ENCODE peak calls at places on chromosomes 16 and 17, in six cellular contexts. E, P, K, L, S and R are unnamed samples.

GRCh38 chr16:24975428-24975889 is 39.7 kb downstream of the ARHGAP17 start:
- DNase-seq in E (no peak), P (no peak), K (no peak), L (no peak), S (no peak), R (no peak)

GRCh38 chr17:20302191-20302917 is 165.0 kb downstream of the LGALS9B start:
- DNase-seq in E (no peak), P (no peak), K (no peak), L (no peak), S (no peak), R (no peak)

GRCh38 chr17:80864751-80865150 is 126.9 kb upstream of the CHMP6 start:
- DNase-seq in E (no peak), P (no peak), K (no peak), L (no peak), S (no peak), R (no peak)

GRCh38 chr17:81418710-81419332 is 23.6 kb downstream of the BAHCC1 start:
- DNase-seq in E (no peak), P (no peak), K (no peak), L (no peak), S (no peak), R (no peak)

GRCh38 chr17:13597723-13598347 is 3.9 kb downstream of the HS3ST3A1 start:
- DNase-seq in E (peak), P (no peak), K (no peak), L (no peak), S (no peak), R (peak)

GRCh38 chr17:50785942-50786570 is 18.7 kb upstream of the ANKRD40CL start:
- DNase-seq in E (no peak), P (peak), K (peak), L (no peak), S (no peak), R (no peak)

GRCh38 chr16:57624806-57625500 is 3.5 kb upstream of the ADGRG1 start:
- DNase-seq in E (no peak), P (no peak), K (no peak), L (no peak), S (no peak), R (no peak)

GRCh38 chr17:44086364-44087311 is 16.1 kb downstream of the G6PC3 start:
- DNase-seq in E (no peak), P (no peak), K (peak), L (peak), S (peak), R (peak)

GRCh38 chr17:45848868-45849535 is 4.3 kb downstream of the SPPL2C start:
- DNase-seq in E (no peak), P (no peak), K (no peak), L (no peak), S (no peak), R (no peak)

GRCh38 chr17:10875411-10875810 is 37.5 kb upstream of the PIRT start:
- DNase-seq in E (no peak), P (no peak), K (no peak), L (peak), S (no peak), R (no peak)

GRCh38 chr16:27449434-27450188 is 47.6 kb downstream of the IL21R start:
- DNase-seq in E (peak), P (peak), K (no peak), L (no peak), S (no peak), R (peak)

GRCh38 chr16:89918453-89919347 is at the start of gene MC1R:
- DNase-seq in E (no peak), P (no peak), K (no peak), L (peak), S (peak), R (peak)

GRCh38 chr17:15213381-15214087 is 51.6 kb downstream of the PMP22 start:
- DNase-seq in E (no peak), P (no peak), K (no peak), L (peak), S (no peak), R (no peak)

GRCh38 chr16:67258160-67258835 is 9.5 kb downstream of the SLC9A5 start:
- DNase-seq in E (no peak), P (no peak), K (no peak), L (no peak), S (no peak), R (no peak)

GRCh38 chr17:4365628-4366311 is 705 bp downstream of the UBE2G1 start:
- DNase-seq in E (peak), P (no peak), K (no peak), L (no peak), S (peak), R (peak)

GRCh38 chr16:65672960-65673359 is 551.1 kb upstream of the CDH11 start:
- DNase-seq in E (no peak), P (no peak), K (no peak), L (peak), S (no peak), R (no peak)

GRCh38 chr16:67019171-67019570 is 9.8 kb upstream of the CBFB start:
- DNase-seq in E (peak), P (no peak), K (no peak), L (no peak), S (no peak), R (no peak)

GRCh38 chr16:5605404-5605803 is 507.8 kb upstream of the EEF2KMT start:
- DNase-seq in E (no peak), P (no peak), K (no peak), L (no peak), S (no peak), R (no peak)

GRCh38 chr17:20896153-20896649 is 146.6 kb downstream of the USP22 start:
- DNase-seq in E (no peak), P (peak), K (no peak), L (peak), S (no peak), R (peak)

GRCh38 chr16:14042706-14043105 is 28.4 kb upstream of the MRTFB start:
- DNase-seq in E (peak), P (no peak), K (no peak), L (no peak), S (no peak), R (no peak)

GRCh38 chr16:57283214-57283955 is 1.1 kb downstream of the PLLP start:
- DNase-seq in E (peak), P (peak), K (no peak), L (no peak), S (no peak), R (no peak)

GRCh38 chr16:12178251-12178990 is 201.9 kb downstream of the SNX29 start:
- DNase-seq in E (peak), P (no peak), K (peak), L (no peak), S (no peak), R (no peak)

GRCh38 chr16:53511403-53512280 is 8.6 kb upstream of the AKTIP start:
- DNase-seq in E (no peak), P (no peak), K (no peak), L (no peak), S (peak), R (no peak)

GRCh38 chr16:177394-177822 is 928 bp downstream of the HBA1 start:
- DNase-seq in E (no peak), P (no peak), K (no peak), L (no peak), S (no peak), R (no peak)

GRCh38 chr17:62870581-62870964 is 62.5 kb upstream of the MARCHF10 start:
- DNase-seq in E (no peak), P (no peak), K (no peak), L (no peak), S (no peak), R (no peak)

GRCh38 chr16:82963653-82964052 is 336.9 kb downstream of the CDH13 start:
- DNase-seq in E (no peak), P (no peak), K (no peak), L (no peak), S (no peak), R (no peak)

GRCh38 chr16:86974120-86974519 is 343.1 kb downstream of the C16orf95 start:
- DNase-seq in E (no peak), P (no peak), K (no peak), L (no peak), S (no peak), R (no peak)

GRCh38 chr16:80038566-80038965 is 438.0 kb upstream of the MAF start:
- DNase-seq in E (no peak), P (no peak), K (no peak), L (no peak), S (no peak), R (no peak)

GRCh38 chr17:76969598-76970172 is 101.5 kb downstream of the MGAT5B start:
- DNase-seq in E (no peak), P (no peak), K (no peak), L (no peak), S (no peak), R (no peak)

GRCh38 chr17:48596000-48596734 is 2.6 kb upstream of the HOXB5 start:
- DNase-seq in E (no peak), P (no peak), K (no peak), L (no peak), S (no peak), R (no peak)

GRCh38 chr17:5011928-5012327 is 14.2 kb downstream of the KIF1C start:
- DNase-seq in E (no peak), P (no peak), K (no peak), L (peak), S (no peak), R (no peak)

GRCh38 chr17:5042152-5043022 is 7.2 kb upstream of the SLC52A1 start:
- DNase-seq in E (peak), P (no peak), K (no peak), L (no peak), S (no peak), R (peak)

GRCh38 chr17:72719582-72720493 is 372.6 kb downstream of the SLC39A11 start:
- DNase-seq in E (peak), P (no peak), K (no peak), L (peak), S (no peak), R (peak)

GRCh38 chr16:50038756-50039529 is 13.9 kb downstream of the CNEP1R1 start:
- DNase-seq in E (peak), P (peak), K (no peak), L (no peak), S (peak), R (no peak)

GRCh38 chr17:12647023-12647422 is 18.7 kb upstream of the MYOCD start:
- DNase-seq in E (no peak), P (no peak), K (no peak), L (no peak), S (no peak), R (no peak)

GRCh38 chr17:67452681-67453554 is 75.8 kb downstream of the PITPNC1 start:
- DNase-seq in E (no peak), P (no peak), K (no peak), L (no peak), S (no peak), R (no peak)

GRCh38 chr17:69672924-69673323 is 258.4 kb downstream of the MAP2K6 start:
- DNase-seq in E (no peak), P (no peak), K (no peak), L (peak), S (no peak), R (no peak)

GRCh38 chr17:69679839-69680238 is 265.3 kb downstream of the MAP2K6 start:
- DNase-seq in E (no peak), P (no peak), K (no peak), L (no peak), S (no peak), R (no peak)

DNA sequence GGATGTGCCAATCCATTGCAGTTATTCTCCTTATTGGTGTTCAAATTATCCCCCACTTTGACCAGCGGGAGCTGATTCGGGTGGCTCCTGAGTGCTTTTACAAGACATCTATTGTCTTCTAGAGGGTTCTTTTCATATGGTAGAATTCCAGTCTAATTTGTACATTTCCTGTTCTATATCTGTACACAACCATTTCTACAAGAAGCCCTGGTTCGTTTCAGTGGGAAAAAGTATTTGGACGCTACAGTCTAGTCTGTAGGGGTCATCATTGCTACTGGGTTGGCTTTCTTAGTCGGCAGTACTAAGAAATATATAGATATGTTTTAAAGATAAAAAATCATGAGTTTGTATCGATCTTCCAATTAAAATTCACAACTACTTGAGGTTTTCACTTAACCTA is 262.6 kb downstream of the MAP2K6 start:
- DNase-seq in E (no peak), P (no peak), K (no peak), L (no peak), S (no peak), R (no peak)
- TF ChIP-seq CTCF in E (no peak), P (no peak), K (peak), L (peak), S (no peak), R (no peak)

DNA sequence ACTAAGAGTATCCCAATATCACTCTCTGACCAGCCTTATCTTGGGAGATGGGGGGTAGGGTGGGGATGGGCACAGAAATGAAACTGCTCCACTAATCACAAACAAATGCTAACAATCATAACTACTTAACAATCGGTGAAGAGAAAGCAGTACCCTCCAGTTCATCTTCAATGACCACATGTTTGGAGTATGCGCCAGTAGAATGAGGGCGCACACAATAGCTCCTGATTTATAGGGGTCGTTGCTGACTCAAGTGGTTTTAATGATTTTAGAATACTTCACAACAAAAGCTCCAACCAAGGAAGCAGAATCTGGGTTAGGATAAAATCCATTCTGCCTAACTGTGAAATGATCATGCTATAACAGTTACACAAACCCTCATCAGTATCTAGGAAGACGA is 184.4 kb downstream of the AATF start:
- DNase-seq in E (no peak), P (no peak), K (no peak), L (no peak), S (no peak), R (no peak)
- H3K27ac ChIP-seq in E (no peak), P (no peak), K (no peak), L (no peak), S (no peak), R (no peak)

DNA sequence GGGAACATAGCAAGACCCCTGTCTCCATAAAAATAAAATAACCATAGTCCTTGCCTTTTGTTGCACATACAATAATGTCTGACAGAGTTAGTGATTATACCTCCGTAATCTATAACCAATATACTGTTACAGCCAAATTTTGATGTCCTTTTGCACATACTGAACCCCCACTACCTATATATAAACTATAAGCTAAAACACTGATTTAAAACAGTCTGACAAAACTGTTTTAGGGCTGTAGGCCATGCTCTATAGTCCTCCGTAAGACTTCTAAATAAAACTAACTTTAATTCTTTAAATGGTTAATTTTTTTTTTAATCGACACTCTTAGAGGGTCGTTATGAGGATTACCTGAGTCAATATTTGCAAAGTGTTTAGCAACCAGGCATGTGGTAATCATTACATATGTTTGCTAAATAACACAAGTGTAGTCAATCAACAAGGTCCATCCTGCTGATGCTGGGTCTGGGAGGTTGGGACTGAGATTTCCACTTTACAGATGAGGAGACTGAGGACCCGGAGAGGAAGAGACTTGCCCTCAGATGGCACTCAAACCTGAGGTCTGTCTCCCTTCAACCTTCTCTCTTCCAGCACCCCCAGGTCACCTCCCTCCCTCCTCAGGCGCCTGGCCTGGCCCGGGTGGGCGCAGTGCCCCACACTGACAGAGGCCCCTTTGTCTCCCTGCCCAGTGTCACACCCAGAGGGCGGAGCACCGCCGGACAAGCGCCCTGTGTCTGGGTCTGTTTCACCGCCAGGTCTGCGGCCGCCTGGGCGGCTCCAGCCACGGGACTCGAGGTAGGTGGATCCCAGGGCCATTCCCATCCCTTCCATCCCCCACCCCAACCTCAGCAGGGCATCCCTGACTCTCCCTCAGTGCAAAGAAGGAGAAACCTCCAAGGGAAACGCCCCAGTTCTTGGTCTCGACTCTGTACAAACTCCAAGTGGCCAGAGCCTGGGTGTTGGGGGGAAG is 10.3 kb downstream of the ZNF385C start:
- DNase-seq in E (no peak), P (no peak), K (no peak), L (no peak), S (no peak), R (no peak)
- TF ChIP-seq CTCF in E (no peak), P (no peak), K (no peak), L (no peak), S (no peak), R (no peak)

GRCh38 chr17:742147-742793 is 9.8 kb downstream of the GEMIN4 start:
- DNase-seq in E (no peak), P (no peak), K (no peak), L (no peak), S (no peak), R (no peak)

GRCh38 chr17:732788-733720 is 658 bp downstream of the TLCD3A start:
- DNase-seq in E (peak), P (peak), K (no peak), L (peak), S (peak), R (no peak)

GRCh38 chr17:733743-734142 is 1.3 kb downstream of the TLCD3A start:
- DNase-seq in E (no peak), P (no peak), K (no peak), L (no peak), S (no peak), R (no peak)

GRCh38 chr17:740240-741055 is 8.1 kb downstream of the TLCD3A start:
- DNase-seq in E (peak), P (no peak), K (no peak), L (no peak), S (peak), R (no peak)

GRCh38 chr17:737561-738113 is 5.2 kb downstream of the TLCD3A start:
- DNase-seq in E (no peak), P (no peak), K (no peak), L (no peak), S (no peak), R (no peak)
- H3K27ac ChIP-seq in E (no peak), P (no peak), K (no peak), L (no peak), S (no peak), R (no peak)

GRCh38 chr17:78332991-78333390 is 26.9 kb downstream of the SOCS3 start:
- DNase-seq in E (no peak), P (no peak), K (no peak), L (no peak), S (no peak), R (no peak)

GRCh38 chr17:78332530-78332929 is 27.3 kb downstream of the SOCS3 start:
- DNase-seq in E (no peak), P (no peak), K (no peak), L (no peak), S (no peak), R (no peak)

GRCh38 chr17:78330570-78331224 is 29.2 kb downstream of the SOCS3 start:
- DNase-seq in E (no peak), P (no peak), K (no peak), L (no peak), S (peak), R (no peak)

GRCh38 chr17:78327880-78328279 is 32.0 kb downstream of the SOCS3 start:
- DNase-seq in E (no peak), P (no peak), K (no peak), L (no peak), S (no peak), R (no peak)

GRCh38 chr17:78329263-78330059 is 30.4 kb downstream of the SOCS3 start:
- DNase-seq in E (no peak), P (no peak), K (no peak), L (peak), S (peak), R (no peak)
- TF ChIP-seq CTCF in E (no peak), P (no peak), K (no peak), L (no peak), S (no peak), R (no peak)